ENCODE peak calls at places on chromosomes 3 and 15, in five cellular contexts. O is bronchial epithelial cell, P is Calu3, W is AG10803, K is cardiac fibroblast. G is an unnamed sample.

GRCh38 chr3:133437391-133438093 is 37.7 kb downstream of the BFSP2 start:
- DNase-seq in O (no peak), K (peak), W (peak), P (peak), G (peak)

GRCh38 chr3:36792342-36792741 is 28.0 kb upstream of the DCLK3 start:
- DNase-seq in W (peak), P (peak), K (peak), O (peak), G (peak)

GRCh38 chr3:70248856-70249255 is 63.6 kb downstream of the MDFIC2 start:
- DNase-seq in W (no peak), K (no peak), P (no peak), O (no peak), G (no peak)

GRCh38 chr3:48952510-48953118 is 34.0 kb downstream of the ARIH2 start:
- DNase-seq in P (peak), O (peak), K (peak), W (no peak), G (peak)

GRCh38 chr3:58084788-58085543 is 76.7 kb downstream of the FLNB start:
- DNase-seq in W (no peak), K (no peak), O (no peak), P (no peak), G (no peak)

GRCh38 chr3:3110299-3110630 is at the start of gene IL5RA:
- DNase-seq in W (no peak), O (peak), K (peak), P (no peak), G (no peak)

GRCh38 chr15:96544162-96544756 is 213.8 kb downstream of the NR2F2 start:
- DNase-seq in K (no peak), W (no peak), P (no peak), O (no peak), G (no peak)

GRCh38 chr15:49620658-49621326 is at the start of the genes DTWD1 and FAM227B:
- DNase-seq in W (peak), P (peak), O (peak), K (peak), G (peak)

GRCh38 chr3:156818890-156819289 is 7.3 kb upstream of the LEKR1 start:
- DNase-seq in K (peak), O (peak), W (peak), P (peak), G (peak)

GRCh38 chr15:43800286-43801136 is at the start of gene HYPK:
- DNase-seq in K (peak), P (peak), O (peak), W (peak), G (peak)

GRCh38 chr15:25181290-25182097 is 226.7 kb downstream of the SNRPN start:
- DNase-seq in W (no peak), O (no peak), P (no peak), K (no peak), G (no peak)

GRCh38 chr3:189233225-189233858 is 61.6 kb downstream of the TPRG1 start:
- DNase-seq in P (peak), O (peak), W (peak), K (peak), G (peak)

GRCh38 chr3:59143447-59143846 is 93.6 kb upstream of the CFAP20DC start:
- DNase-seq in W (no peak), K (no peak), P (no peak), O (peak), G (peak)

GRCh38 chr3:73351423-73352071 is 273.2 kb downstream of the PDZRN3 start:
- DNase-seq in W (peak), P (no peak), K (no peak), O (no peak), G (no peak)

GRCh38 chr3:152834354-152835310 is at the start of gene P2RY1:
- DNase-seq in P (peak), W (peak), O (peak), K (peak), G (peak)
- TF ChIP-seq CTCF in P (peak), W (no peak), O (peak), K (peak), G (no peak)

DNA sequence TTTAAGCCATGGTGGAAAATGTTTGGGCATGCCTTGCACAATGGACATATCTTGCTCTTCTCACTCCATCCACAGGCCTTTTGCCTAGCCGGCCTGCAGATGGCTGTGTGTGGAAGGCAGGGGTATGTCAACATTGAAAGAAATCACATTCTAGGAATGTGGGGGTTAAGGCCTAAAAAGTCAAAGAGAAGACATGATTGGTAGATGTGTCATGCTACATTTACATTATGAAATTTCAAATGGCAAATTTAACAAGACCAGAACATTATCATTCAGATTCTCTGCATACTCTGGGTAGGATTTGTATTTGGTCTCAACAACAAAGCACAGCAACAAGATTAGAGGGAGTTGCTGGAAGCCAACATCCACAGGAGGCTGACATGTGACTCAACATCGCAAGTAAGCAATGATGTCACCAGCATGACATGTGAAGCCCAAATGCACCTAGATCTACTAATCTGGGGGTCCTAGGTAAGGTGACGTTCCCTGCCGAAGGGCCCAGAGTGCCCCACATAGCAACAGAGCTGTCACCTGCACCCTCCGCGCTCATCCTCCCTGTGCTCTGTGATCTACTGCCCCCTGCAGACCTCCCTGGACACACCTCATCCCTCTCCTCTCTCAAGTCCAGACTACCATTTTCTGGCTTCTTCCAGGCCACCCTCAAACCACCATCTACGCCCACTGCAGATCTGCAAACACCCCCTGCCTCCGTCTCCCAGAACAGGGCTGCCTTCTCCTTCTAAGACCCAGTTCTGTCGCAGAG is 39.4 kb downstream of the CLDN18 start:
- DNase-seq in K (peak), P (no peak), O (peak), W (peak), G (no peak)
- TF ChIP-seq CTCF in K (peak), P (peak), O (peak), W (no peak), G (peak)

GRCh38 chr3:23183731-23184130 is 19.4 kb upstream of the UBE2E2 start:
- DNase-seq in K (peak), W (peak), P (peak), O (peak), G (peak)
- TF ChIP-seq CTCF in K (peak), W (peak), P (no peak), O (peak), G (peak)

DNA sequence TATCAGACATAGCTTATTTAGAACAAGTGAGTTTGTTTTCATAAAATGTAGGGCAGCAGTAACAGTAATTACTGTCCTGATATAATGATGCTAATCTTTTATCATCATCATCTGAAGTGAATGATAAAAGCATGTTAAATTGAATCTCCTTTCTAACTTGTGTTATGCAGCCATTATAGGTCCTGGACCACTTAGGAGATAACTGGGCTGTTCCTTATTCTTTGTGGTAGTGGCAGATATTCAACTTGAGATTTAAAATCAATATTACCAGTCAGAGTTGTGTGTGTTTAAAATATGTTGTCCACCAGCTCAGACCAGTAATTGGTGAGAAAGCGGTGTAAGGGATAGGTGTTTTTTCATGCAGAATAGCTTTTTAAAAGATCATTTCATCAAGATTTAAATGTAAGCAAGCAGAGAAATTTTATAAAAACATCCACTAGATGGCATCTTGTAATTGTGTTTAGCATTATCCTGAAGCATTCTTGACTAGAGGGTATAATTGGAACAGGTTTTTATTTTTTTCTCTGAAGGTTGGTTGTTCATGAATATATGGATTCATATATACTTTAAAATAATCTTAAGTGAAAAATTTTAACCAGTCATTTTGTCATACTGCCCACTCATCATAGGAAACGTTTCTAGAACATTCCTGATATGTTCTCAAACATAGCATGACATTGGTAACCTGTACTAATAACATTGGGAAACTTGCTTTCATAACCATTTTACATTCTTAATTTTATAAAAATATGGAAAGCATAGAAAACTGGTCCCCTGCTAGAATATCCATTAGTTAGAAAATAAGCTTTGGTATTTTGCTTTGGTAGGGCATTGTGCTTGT is 153.9 kb downstream of the BBX start:
- DNase-seq in W (peak), K (peak), O (peak), P (no peak), G (no peak)
- TF ChIP-seq CTCF in W (peak), K (peak), O (peak), P (peak), G (peak)

DNA sequence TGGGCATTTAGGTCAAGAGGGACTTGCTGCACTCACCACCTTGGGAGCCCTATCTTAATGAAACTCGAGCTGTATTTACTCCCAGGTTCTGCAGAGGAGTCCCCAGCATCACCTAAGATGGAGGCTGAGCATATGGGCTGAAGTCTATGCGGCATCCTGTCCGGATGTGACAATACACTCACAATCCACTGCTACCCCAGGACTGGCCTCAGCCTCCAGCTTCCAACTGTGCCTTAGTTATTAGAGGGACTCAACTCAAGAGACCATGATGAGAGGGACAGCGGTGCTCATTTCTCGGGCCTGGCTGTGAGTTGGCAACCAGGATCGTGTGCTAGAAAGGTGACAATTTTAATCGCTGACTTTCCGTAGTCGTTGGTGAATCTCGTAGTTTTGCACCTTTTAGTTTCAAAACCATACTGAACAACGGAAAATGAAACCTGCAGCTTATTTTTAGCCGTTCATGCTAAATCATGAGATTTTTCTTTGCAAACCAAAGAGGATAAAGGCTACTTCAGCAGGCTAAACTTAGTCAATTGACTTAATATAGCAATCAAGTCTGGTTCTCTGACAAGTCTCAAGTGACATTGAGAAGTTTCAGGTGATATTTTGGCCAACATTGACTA is 11.1 kb downstream of the ZBTB38 start:
- DNase-seq in P (no peak), W (no peak), O (no peak), K (no peak), G (no peak)
- TF ChIP-seq CTCF in P (no peak), W (no peak), O (no peak), K (no peak), G (no peak)